ENCODE peak calls at places on chromosomes 11 and 22, in five cellular contexts. B, X, G, M and U are unnamed samples.
A peak's percentile ranks its signal among the peaks of the same experiment; 100 is the strongest.

GRCh38 chr11:15158351-15159015 is 43.8 kb downstream of the INSC start:
- DNase-seq in B (no peak), M (no peak), G (no peak), X (no peak), U (no peak)

GRCh38 chr11:18395735-18396504 is 1.6 kb downstream of the LDHA start:
- DNase-seq in X (peak; percentile 99), B (peak; percentile 99), M (peak; percentile 99), G (peak; percentile 98), U (peak; percentile 96)

GRCh38 chr22:29512031-29512430 is 32.0 kb downstream of the NEFH start:
- DNase-seq in G (no peak), X (no peak), M (no peak), B (no peak), U (no peak)

GRCh38 chr11:97454988-97455387 is 1065.2 kb downstream of the JRKL start:
- DNase-seq in B (no peak), X (no peak), G (no peak), M (no peak), U (no peak)

GRCh38 chr11:66189031-66189745 is 79.3 kb upstream of the RAB1B start:
- DNase-seq in B (peak; percentile 24), G (no peak), X (no peak), M (no peak), U (no peak)

GRCh38 chr22:50305658-50306566 is 1.5 kb downstream of the PLXNB2 start:
- DNase-seq in G (peak; percentile 88), M (peak; percentile 90), B (peak; percentile 85), X (peak; percentile 90), U (no peak)

GRCh38 chr22:45402466-45402865 is 10.9 kb downstream of the SMC1B start:
- DNase-seq in G (no peak), X (no peak), M (no peak), B (no peak), U (no peak)

GRCh38 chr11:128342511-128343133 is 244.7 kb downstream of the ETS1 start:
- DNase-seq in G (peak; percentile 28), B (peak; percentile 27), M (no peak), X (no peak), U (peak; percentile 65)

GRCh38 chr22:38866399-38867123 is 5.5 kb downstream of the CBX6 start:
- DNase-seq in M (peak; percentile 62), B (no peak), G (no peak), X (peak; percentile 43), U (no peak)

GRCh38 chr22:46830001-46830715 is 67.7 kb downstream of the TBC1D22A start:
- DNase-seq in X (no peak), M (no peak), B (peak; percentile 69), G (no peak), U (no peak)

GRCh38 chr11:91394073-91394717 is 830.4 kb upstream of the FAT3 start:
- DNase-seq in B (peak; percentile 68), M (no peak), X (no peak), G (no peak), U (no peak)

GRCh38 chr22:45684169-45684568 is 12.5 kb downstream of the ATXN10 start:
- DNase-seq in X (no peak), G (no peak), M (no peak), B (no peak), U (no peak)

GRCh38 chr11:59802639-59803176 is 7.9 kb downstream of the MRPL16 start:
- DNase-seq in G (peak; percentile 16), M (no peak), X (no peak), B (peak; percentile 58), U (peak; percentile 59)

GRCh38 chr11:34970480-34970879 is 54.1 kb downstream of the PDHX start:
- DNase-seq in B (no peak), M (no peak), G (peak; percentile 33), X (no peak), U (no peak)

GRCh38 chr22:22788460-22789037 is 99.1 kb upstream of the IGLL5 start:
- DNase-seq in G (no peak), M (no peak), X (no peak), B (no peak), U (no peak)

GRCh38 chr11:132186699-132187098 is 816.3 kb downstream of the NTM start:
- DNase-seq in M (no peak), G (no peak), X (no peak), B (no peak), U (no peak)

GRCh38 chr22:34068011-34068410 is 147.7 kb upstream of the LARGE1 start:
- DNase-seq in X (no peak), B (no peak), G (no peak), M (no peak), U (no peak)

GRCh38 chr11:7019500-7020182 is 505 bp downstream of the ZNF214 start:
- DNase-seq in M (peak; percentile 65), G (no peak), B (no peak), X (peak; percentile 49), U (no peak)

GRCh38 chr11:102317099-102317767 is at the start of gene BIRC3:
- DNase-seq in B (peak; percentile 97), G (peak; percentile 71), M (peak; percentile 94), X (peak; percentile 76), U (peak; percentile 93)

GRCh38 chr22:36775589-36775965 is 342 bp downstream of the IFT27 start:
- DNase-seq in B (no peak), M (peak; percentile 79), X (peak; percentile 63), G (no peak), U (no peak)

GRCh38 chr22:45149671-45150070 is 14.1 kb upstream of the NUP50 start:
- DNase-seq in M (no peak), G (no peak), B (no peak), X (no peak), U (no peak)

GRCh38 chr11:103601230-103601846 is 435.1 kb upstream of the DDI1 start:
- DNase-seq in G (peak; percentile 44), M (no peak), X (no peak), B (peak; percentile 56), U (peak; percentile 29)

GRCh38 chr11:121554552-121554951 is 101.8 kb upstream of the SORL1-AS1 start:
- DNase-seq in B (no peak), X (no peak), M (no peak), G (no peak), U (no peak)

GRCh38 chr11:4095509-4096230 is 1.1 kb downstream of the RRM1 start:
- DNase-seq in M (no peak), B (peak; percentile 53), G (peak; percentile 41), X (no peak), U (peak; percentile 39)

GRCh38 chr11:93498099-93499040 is 44.8 kb downstream of the SMCO4 start:
- DNase-seq in G (no peak), B (peak; percentile 6), M (no peak), X (no peak), U (no peak)
- H3K4me3 ChIP-seq in G (no peak overlapping the region), B (no peak overlapping the region), M (no peak overlapping the region), X (no peak overlapping the region), U (no peak overlapping the region)

GRCh38 chr11:76203937-76204336 is 2.4 kb downstream of the WNT11 start:
- DNase-seq in M (no peak), B (no peak), X (no peak), G (no peak), U (no peak)

GRCh38 chr11:76206327-76207081 is at the start of gene WNT11:
- DNase-seq in M (no peak), X (peak; percentile 65), G (no peak), B (peak; percentile 35), U (no peak)

GRCh38 chr11:76207642-76208378 is 1.5 kb upstream of the WNT11 start:
- DNase-seq in G (no peak), B (peak; percentile 85), M (peak; percentile 84), X (peak; percentile 86), U (peak; percentile 37)

GRCh38 chr11:76205252-76206076 is 838 bp downstream of the WNT11 start:
- DNase-seq in M (no peak), B (no peak), X (no peak), G (no peak), U (no peak)

DNA sequence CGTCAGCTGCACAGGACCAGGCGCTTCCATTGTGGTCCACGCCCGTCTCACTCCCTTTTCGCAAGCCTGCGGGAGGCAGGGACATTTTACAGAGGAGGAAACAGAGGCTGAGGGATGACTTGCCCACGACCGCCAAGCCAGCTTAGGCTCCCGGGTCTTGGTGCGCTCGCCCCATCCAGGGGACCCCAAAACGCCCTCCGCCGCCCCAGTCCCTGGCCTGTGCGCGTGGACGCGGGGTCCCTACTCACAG is 300 bp downstream of the WNT11 start:
- DNase-seq in X (no peak), M (no peak), G (no peak), B (no peak), U (no peak)
- H3K4me3 ChIP-seq in X (peak overlapping the region; percentile 31), M (peak overlapping the region; percentile 73), G (no peak overlapping the region), B (peak overlapping the region; percentile 60), U (no peak overlapping the region)

DNA sequence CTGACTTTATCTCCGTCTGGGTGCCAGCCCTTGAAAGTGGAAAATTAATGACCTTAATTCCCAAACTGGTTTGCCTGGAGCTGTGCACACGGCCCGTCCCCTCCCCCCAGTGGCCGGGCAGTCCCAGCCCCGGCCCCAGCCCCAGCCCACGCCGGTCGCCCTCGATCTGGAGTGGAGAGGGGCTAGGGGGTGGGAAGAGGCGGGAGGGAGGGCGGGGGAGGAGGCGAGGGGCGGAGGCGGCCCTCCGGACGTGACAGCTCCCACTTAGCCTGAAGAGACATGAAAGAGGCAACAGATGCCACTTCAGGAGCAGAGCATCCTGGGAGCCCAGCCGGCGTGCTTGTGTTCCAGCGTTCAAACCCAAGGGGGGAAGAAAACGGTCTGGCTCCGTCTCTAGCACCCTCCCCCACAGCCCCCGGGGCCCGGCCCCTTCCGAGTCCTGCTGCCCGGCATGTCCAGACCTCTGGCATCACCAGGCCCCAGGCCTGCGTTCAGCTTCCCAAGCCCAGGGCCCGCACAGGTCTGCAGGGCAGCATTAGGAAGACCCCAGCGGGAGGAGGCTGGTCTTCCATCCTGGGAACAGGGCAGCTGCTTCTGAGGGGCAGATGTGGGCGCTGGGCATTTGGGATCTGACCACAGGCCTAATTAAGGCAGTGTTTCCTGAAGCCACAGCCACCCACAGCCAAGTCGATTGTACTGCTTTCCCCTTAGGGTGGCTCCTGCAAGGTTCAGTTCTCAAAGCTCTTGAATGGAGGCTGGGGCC is 20.0 kb upstream of the LMO1 start:
- DNase-seq in X (no peak), M (no peak), G (no peak), B (no peak), U (peak; percentile 40)
- H3K4me3 ChIP-seq in X (no peak overlapping the region), M (peak overlapping the region; percentile 29), G (no peak overlapping the region), B (no peak overlapping the region), U (no peak overlapping the region)

GRCh38 chr22:32309585-32310251 is 47.9 kb upstream of the RFPL3 start:
- DNase-seq in B (no peak), G (no peak), M (no peak), X (no peak), U (no peak)

GRCh38 chr22:32312748-32313147 is 44.9 kb upstream of the RFPL3 start:
- DNase-seq in G (no peak), B (no peak), M (no peak), X (no peak), U (no peak)

GRCh38 chr22:32313532-32313931 is 44.1 kb upstream of the RFPL3 start:
- DNase-seq in B (no peak), X (no peak), M (no peak), G (no peak), U (no peak)

GRCh38 chr22:32310777-32311176 is 46.9 kb upstream of the RFPL3 start:
- DNase-seq in G (no peak), B (no peak), M (no peak), X (no peak), U (no peak)

DNA sequence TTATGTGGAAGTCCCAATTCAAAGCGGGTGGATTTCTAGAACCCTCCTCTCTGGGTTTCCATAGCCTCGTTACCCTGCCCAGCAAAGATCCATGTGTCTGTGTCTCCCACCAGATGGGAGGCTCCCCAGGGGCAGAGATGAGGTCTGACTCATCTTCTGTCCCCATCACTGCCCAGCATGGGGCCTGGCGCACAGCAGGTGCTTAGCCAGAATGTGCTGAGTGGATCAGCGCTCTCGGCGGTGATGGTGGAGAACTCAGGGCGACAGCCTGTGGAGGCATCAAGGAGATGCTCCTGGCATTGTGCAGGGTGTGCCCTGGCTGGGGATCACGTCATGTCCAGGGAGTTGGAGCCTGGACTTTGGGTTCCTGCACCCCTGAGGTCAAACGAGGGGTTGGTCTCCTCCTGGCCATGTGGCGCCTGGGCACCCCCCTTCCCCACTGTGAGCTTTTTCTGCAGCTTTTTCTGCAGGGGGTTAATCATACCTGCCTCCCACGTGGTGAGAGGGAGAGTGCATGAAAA is 46.1 kb upstream of the RFPL3 start:
- DNase-seq in X (no peak), G (no peak), B (no peak), M (no peak), U (no peak)
- H3K4me3 ChIP-seq in X (no peak overlapping the region), G (no peak overlapping the region), B (no peak overlapping the region), M (no peak overlapping the region), U (no peak overlapping the region)